ENCODE peak calls at places on chromosome 14, in seven cellular contexts. One of them, this sample, is unnamed.

GRCh38 chr14:91376547-91377477 is 40.8 kb downstream of the CCDC88C start:
- DNase-seq in dorsolateral prefrontal cortex: no peak
- DNase-seq in fibroblast of lung: no peak
- DNase-seq in breast epithelium: no peak
- DNase-seq in testis: no peak
- DNase-seq in neural progenitor cell: no peak
- DNase-seq in foreskin fibroblast: no peak
- DNase-seq in this sample: peak

GRCh38 chr14:75381642-75382041 is 46.2 kb upstream of the JDP2 start:
- DNase-seq in fibroblast of lung: no peak
- DNase-seq in breast epithelium: no peak
- DNase-seq in dorsolateral prefrontal cortex: no peak
- DNase-seq in testis: no peak
- DNase-seq in foreskin fibroblast: no peak
- DNase-seq in neural progenitor cell: no peak
- DNase-seq in this sample: no peak

GRCh38 chr14:95157987-95158712 is 821 bp upstream of the DICER1 start:
- DNase-seq in fibroblast of lung: no peak
- DNase-seq in foreskin fibroblast: no peak
- DNase-seq in testis: no peak
- DNase-seq in dorsolateral prefrontal cortex: no peak
- DNase-seq in breast epithelium: no peak
- DNase-seq in neural progenitor cell: no peak
- DNase-seq in this sample: peak

GRCh38 chr14:23601845-23602180 is 23.2 kb upstream of the JPH4 start:
- DNase-seq in foreskin fibroblast: no peak
- DNase-seq in dorsolateral prefrontal cortex: no peak
- DNase-seq in neural progenitor cell: no peak
- DNase-seq in fibroblast of lung: no peak
- DNase-seq in testis: no peak
- DNase-seq in breast epithelium: no peak
- DNase-seq in this sample: peak

GRCh38 chr14:61866932-61867920 is 105.0 kb downstream of the SNAPC1 start:
- DNase-seq in fibroblast of lung: no peak
- DNase-seq in dorsolateral prefrontal cortex: no peak
- DNase-seq in breast epithelium: no peak
- DNase-seq in foreskin fibroblast: no peak
- DNase-seq in testis: no peak
- DNase-seq in neural progenitor cell: no peak
- DNase-seq in this sample: peak

GRCh38 chr14:77488558-77488957 is 10.1 kb downstream of the ISM2 start:
- DNase-seq in breast epithelium: no peak
- DNase-seq in testis: no peak
- DNase-seq in dorsolateral prefrontal cortex: no peak
- DNase-seq in foreskin fibroblast: no peak
- DNase-seq in neural progenitor cell: no peak
- DNase-seq in fibroblast of lung: no peak
- DNase-seq in this sample: no peak

GRCh38 chr14:106845286-106846087 is 1319.1 kb downstream of the TMEM121 start:
- DNase-seq in fibroblast of lung: no peak
- DNase-seq in testis: peak
- DNase-seq in breast epithelium: no peak
- DNase-seq in foreskin fibroblast: no peak
- DNase-seq in dorsolateral prefrontal cortex: no peak
- DNase-seq in neural progenitor cell: no peak
- DNase-seq in this sample: peak

GRCh38 chr14:60905930-60906329 is 74.9 kb downstream of the TRMT5 start:
- DNase-seq in fibroblast of lung: no peak
- DNase-seq in breast epithelium: no peak
- DNase-seq in testis: no peak
- DNase-seq in dorsolateral prefrontal cortex: no peak
- DNase-seq in neural progenitor cell: no peak
- DNase-seq in foreskin fibroblast: no peak
- DNase-seq in this sample: no peak

GRCh38 chr14:53619625-53620324 is 336.9 kb downstream of the BMP4 start:
- DNase-seq in foreskin fibroblast: peak
- DNase-seq in neural progenitor cell: no peak
- DNase-seq in fibroblast of lung: peak
- DNase-seq in dorsolateral prefrontal cortex: no peak
- DNase-seq in breast epithelium: no peak
- DNase-seq in testis: no peak
- DNase-seq in this sample: no peak

GRCh38 chr14:87756661-87757060 is 236.3 kb downstream of the GALC start:
- DNase-seq in foreskin fibroblast: no peak
- DNase-seq in fibroblast of lung: no peak
- DNase-seq in testis: no peak
- DNase-seq in dorsolateral prefrontal cortex: no peak
- DNase-seq in neural progenitor cell: no peak
- DNase-seq in breast epithelium: no peak
- DNase-seq in this sample: no peak

GRCh38 chr14:101123639-101124525 is 220.4 kb upstream of the RTL1 start:
- DNase-seq in foreskin fibroblast: no peak
- DNase-seq in breast epithelium: peak
- DNase-seq in dorsolateral prefrontal cortex: peak
- DNase-seq in fibroblast of lung: no peak
- DNase-seq in testis: peak
- DNase-seq in neural progenitor cell: no peak
- DNase-seq in this sample: no peak

GRCh38 chr14:80621701-80622100 is 319.8 kb downstream of the CEP128 start:
- DNase-seq in neural progenitor cell: no peak
- DNase-seq in foreskin fibroblast: peak
- DNase-seq in testis: no peak
- DNase-seq in breast epithelium: no peak
- DNase-seq in dorsolateral prefrontal cortex: no peak
- DNase-seq in fibroblast of lung: peak
- DNase-seq in this sample: peak

GRCh38 chr14:70601162-70601561 is 707 bp upstream of the MED6 start:
- DNase-seq in breast epithelium: no peak
- DNase-seq in fibroblast of lung: peak
- DNase-seq in testis: no peak
- DNase-seq in foreskin fibroblast: no peak
- DNase-seq in dorsolateral prefrontal cortex: no peak
- DNase-seq in neural progenitor cell: peak
- DNase-seq in this sample: no peak

GRCh38 chr14:24673534-24674203 is 39.7 kb upstream of the GZMB start:
- DNase-seq in foreskin fibroblast: no peak
- DNase-seq in testis: no peak
- DNase-seq in neural progenitor cell: no peak
- DNase-seq in fibroblast of lung: no peak
- DNase-seq in dorsolateral prefrontal cortex: no peak
- DNase-seq in breast epithelium: no peak
- DNase-seq in this sample: peak

GRCh38 chr14:56195727-56196126 is 77.5 kb downstream of the PELI2 start:
- DNase-seq in fibroblast of lung: peak
- DNase-seq in foreskin fibroblast: peak
- DNase-seq in dorsolateral prefrontal cortex: no peak
- DNase-seq in neural progenitor cell: no peak
- DNase-seq in breast epithelium: no peak
- DNase-seq in testis: no peak
- DNase-seq in this sample: peak

GRCh38 chr14:81453166-81453766 is 53.1 kb upstream of the STON2 start:
- DNase-seq in testis: peak
- DNase-seq in foreskin fibroblast: no peak
- DNase-seq in breast epithelium: no peak
- DNase-seq in fibroblast of lung: peak
- DNase-seq in neural progenitor cell: peak
- DNase-seq in dorsolateral prefrontal cortex: peak
- DNase-seq in this sample: peak

GRCh38 chr14:104865069-104865630 is at the start of gene CEP170B:
- DNase-seq in neural progenitor cell: peak
- DNase-seq in breast epithelium: no peak
- DNase-seq in dorsolateral prefrontal cortex: no peak
- DNase-seq in foreskin fibroblast: peak
- DNase-seq in testis: peak
- DNase-seq in fibroblast of lung: peak
- DNase-seq in this sample: no peak

GRCh38 chr14:98802044-98802443 is 470.0 kb downstream of the BCL11B start:
- DNase-seq in neural progenitor cell: no peak
- DNase-seq in testis: no peak
- DNase-seq in dorsolateral prefrontal cortex: no peak
- DNase-seq in fibroblast of lung: no peak
- DNase-seq in foreskin fibroblast: no peak
- DNase-seq in breast epithelium: no peak
- DNase-seq in this sample: no peak

GRCh38 chr14:95683793-95684192 is 2.4 kb upstream of the TCL1B start:
- DNase-seq in testis: no peak
- DNase-seq in dorsolateral prefrontal cortex: no peak
- DNase-seq in breast epithelium: no peak
- DNase-seq in foreskin fibroblast: no peak
- DNase-seq in neural progenitor cell: peak
- DNase-seq in fibroblast of lung: no peak
- DNase-seq in this sample: peak

GRCh38 chr14:35806006-35806907 is 2.8 kb downstream of the RALGAPA1 start:
- DNase-seq in neural progenitor cell: no peak
- DNase-seq in foreskin fibroblast: no peak
- DNase-seq in dorsolateral prefrontal cortex: no peak
- DNase-seq in testis: no peak
- DNase-seq in breast epithelium: no peak
- DNase-seq in fibroblast of lung: no peak
- DNase-seq in this sample: no peak

GRCh38 chr14:50520947-50521815 is 11.2 kb downstream of the MAP4K5 start:
- DNase-seq in neural progenitor cell: no peak
- DNase-seq in breast epithelium: no peak
- DNase-seq in foreskin fibroblast: peak
- DNase-seq in testis: no peak
- DNase-seq in dorsolateral prefrontal cortex: no peak
- DNase-seq in fibroblast of lung: peak
- DNase-seq in this sample: peak

GRCh38 chr14:29475641-29476040 is 452.0 kb downstream of the PRKD1 start:
- DNase-seq in foreskin fibroblast: no peak
- DNase-seq in breast epithelium: no peak
- DNase-seq in fibroblast of lung: no peak
- DNase-seq in testis: no peak
- DNase-seq in dorsolateral prefrontal cortex: no peak
- DNase-seq in neural progenitor cell: no peak
- DNase-seq in this sample: no peak

GRCh38 chr14:49999216-49999761 is 106.4 kb downstream of the ARF6 start:
- DNase-seq in breast epithelium: peak
- DNase-seq in foreskin fibroblast: peak
- DNase-seq in fibroblast of lung: peak
- DNase-seq in testis: peak
- DNase-seq in neural progenitor cell: no peak
- DNase-seq in dorsolateral prefrontal cortex: no peak
- DNase-seq in this sample: peak

GRCh38 chr14:99395904-99396530 is 84.6 kb downstream of the SETD3 start:
- DNase-seq in breast epithelium: no peak
- DNase-seq in neural progenitor cell: no peak
- DNase-seq in dorsolateral prefrontal cortex: no peak
- DNase-seq in fibroblast of lung: peak
- DNase-seq in foreskin fibroblast: peak
- DNase-seq in testis: no peak
- DNase-seq in this sample: no peak

GRCh38 chr14:34826661-34827060 is 48.5 kb downstream of the BAZ1A start:
- DNase-seq in neural progenitor cell: no peak
- DNase-seq in fibroblast of lung: peak
- DNase-seq in testis: no peak
- DNase-seq in dorsolateral prefrontal cortex: no peak
- DNase-seq in foreskin fibroblast: peak
- DNase-seq in breast epithelium: no peak
- DNase-seq in this sample: no peak

GRCh38 chr14:77849711-77850110 is 49.8 kb downstream of the ADCK1 start:
- DNase-seq in dorsolateral prefrontal cortex: no peak
- DNase-seq in fibroblast of lung: peak
- DNase-seq in foreskin fibroblast: peak
- DNase-seq in testis: no peak
- DNase-seq in neural progenitor cell: no peak
- DNase-seq in breast epithelium: no peak
- DNase-seq in this sample: no peak

DNA sequence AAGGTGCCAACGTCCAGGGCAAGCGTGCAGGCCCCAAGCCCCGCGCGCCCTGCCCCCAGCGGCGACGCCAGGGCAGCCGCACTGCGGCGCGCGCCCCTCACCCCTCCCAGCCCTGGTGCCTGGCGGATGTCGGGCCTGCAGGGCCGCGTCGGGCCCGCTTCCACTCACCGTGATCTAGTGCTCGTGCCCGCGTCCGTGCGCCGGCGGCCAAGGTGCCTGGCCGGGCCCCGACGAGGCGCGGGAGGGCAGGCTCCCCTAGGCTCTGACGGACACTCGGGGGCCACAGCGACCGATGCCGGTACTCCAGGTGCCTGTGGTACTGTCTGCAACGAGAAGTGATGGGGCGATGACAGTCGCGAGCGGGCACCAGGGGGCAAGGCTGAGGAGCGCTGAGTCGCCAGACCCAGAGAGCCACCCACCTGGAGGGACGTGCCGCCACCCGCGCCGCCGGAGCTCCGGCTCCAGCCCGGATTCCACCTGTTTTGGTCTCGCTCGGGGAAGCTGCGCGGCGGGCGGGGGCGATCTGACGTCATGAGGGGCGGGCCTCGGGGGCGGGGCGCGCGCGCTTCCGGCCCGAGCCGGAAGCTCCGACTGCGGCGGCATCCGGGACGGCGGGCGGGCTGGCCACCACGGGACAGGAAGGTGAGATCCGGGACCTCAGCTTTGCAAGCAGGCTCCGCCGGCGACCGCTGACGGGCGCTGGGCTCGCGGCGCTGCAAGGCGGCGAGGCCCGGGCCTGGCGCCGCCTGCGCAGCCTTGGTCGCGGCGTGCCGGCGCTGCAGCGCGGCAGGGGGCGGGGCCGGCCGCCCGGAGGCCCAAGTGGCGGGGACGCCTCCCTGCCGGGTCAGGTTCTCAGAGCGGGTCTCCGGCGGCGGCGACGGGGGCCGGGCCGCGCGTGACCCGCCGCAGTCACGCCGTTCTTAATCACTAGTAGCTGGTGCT is at the start of the genes LYSET and MOAP1:
- DNase-seq in dorsolateral prefrontal cortex: peak
- DNase-seq in fibroblast of lung: peak
- DNase-seq in foreskin fibroblast: peak
- DNase-seq in testis: peak
- DNase-seq in breast epithelium: peak
- DNase-seq in neural progenitor cell: peak
- DNase-seq in this sample: peak
- TF ChIP-seq CTCF in dorsolateral prefrontal cortex: peak
- TF ChIP-seq CTCF in fibroblast of lung: no peak
- TF ChIP-seq CTCF in foreskin fibroblast: no peak
- TF ChIP-seq CTCF in testis: no peak
- TF ChIP-seq CTCF in breast epithelium: no peak
- TF ChIP-seq CTCF in neural progenitor cell: peak
- TF ChIP-seq CTCF in this sample: peak

GRCh38 chr14:73748858-73749357 is 34.7 kb upstream of the PNMA1 start:
- DNase-seq in testis: no peak
- DNase-seq in breast epithelium: no peak
- DNase-seq in dorsolateral prefrontal cortex: no peak
- DNase-seq in foreskin fibroblast: no peak
- DNase-seq in neural progenitor cell: no peak
- DNase-seq in fibroblast of lung: no peak
- DNase-seq in this sample: no peak
- H3K4me3 ChIP-seq in testis: no peak
- H3K4me3 ChIP-seq in breast epithelium: no peak
- H3K4me3 ChIP-seq in dorsolateral prefrontal cortex: no peak
- H3K4me3 ChIP-seq in foreskin fibroblast: no peak
- H3K4me3 ChIP-seq in neural progenitor cell: no peak
- H3K4me3 ChIP-seq in fibroblast of lung: no peak
- H3K4me3 ChIP-seq in this sample: no peak

GRCh38 chr14:63642656-63643382 is 1.1 kb upstream of the WDR89 start:
- DNase-seq in foreskin fibroblast: no peak
- DNase-seq in breast epithelium: no peak
- DNase-seq in testis: no peak
- DNase-seq in fibroblast of lung: no peak
- DNase-seq in neural progenitor cell: no peak
- DNase-seq in dorsolateral prefrontal cortex: no peak
- DNase-seq in this sample: no peak
- TF ChIP-seq CTCF in foreskin fibroblast: no peak
- TF ChIP-seq CTCF in breast epithelium: peak
- TF ChIP-seq CTCF in testis: no peak
- TF ChIP-seq CTCF in fibroblast of lung: no peak
- TF ChIP-seq CTCF in neural progenitor cell: no peak
- TF ChIP-seq CTCF in dorsolateral prefrontal cortex: no peak
- TF ChIP-seq CTCF in this sample: no peak

GRCh38 chr14:103220982-103221641 is 97.9 kb downstream of the TNFAIP2 start:
- DNase-seq in dorsolateral prefrontal cortex: no peak
- DNase-seq in foreskin fibroblast: no peak
- DNase-seq in neural progenitor cell: no peak
- DNase-seq in testis: no peak
- DNase-seq in breast epithelium: no peak
- DNase-seq in fibroblast of lung: no peak
- DNase-seq in this sample: no peak
- H3K4me3 ChIP-seq in dorsolateral prefrontal cortex: no peak
- H3K4me3 ChIP-seq in foreskin fibroblast: peak
- H3K4me3 ChIP-seq in neural progenitor cell: peak
- H3K4me3 ChIP-seq in testis: peak
- H3K4me3 ChIP-seq in breast epithelium: peak
- H3K4me3 ChIP-seq in fibroblast of lung: no peak
- H3K4me3 ChIP-seq in this sample: no peak